ENCODE peak calls at places on chromosomes 6 and 20, in five cellular contexts. One of them, this sample, is unnamed.
A peak's percentile ranks its signal among the peaks of the same experiment; 100 is the strongest.

GRCh38 chr6:84581494-84582259 is 182.7 kb downstream of the TBX18 start:
- DNase-seq in H1: no peak
- DNase-seq in H9: no peak
- DNase-seq in mesenchymal stem cell: peak; percentile 91
- DNase-seq in IMR-90: peak; percentile 73
- DNase-seq in this sample: no peak

GRCh38 chr20:20009784-20010253 is 7.3 kb upstream of the NAA20 start:
- DNase-seq in H1: no peak
- DNase-seq in IMR-90: no peak
- DNase-seq in H9: peak; percentile 57
- DNase-seq in mesenchymal stem cell: peak; percentile 33
- DNase-seq in this sample: no peak

GRCh38 chr20:61886721-61887658 is 178.7 kb downstream of the TAF4 start:
- DNase-seq in H9: peak; percentile 75
- DNase-seq in IMR-90: peak; percentile 35
- DNase-seq in mesenchymal stem cell: peak; percentile 42
- DNase-seq in H1: no peak
- DNase-seq in this sample: peak; percentile 33

GRCh38 chr6:109595998-109596397 is 95.0 kb downstream of the AK9 start:
- DNase-seq in H9: peak; percentile 40
- DNase-seq in IMR-90: peak; percentile 57
- DNase-seq in H1: no peak
- DNase-seq in mesenchymal stem cell: peak; percentile 45
- DNase-seq in this sample: no peak

GRCh38 chr6:118188561-118188960 is 281.5 kb downstream of the SLC35F1 start:
- DNase-seq in IMR-90: no peak
- DNase-seq in mesenchymal stem cell: no peak
- DNase-seq in H1: no peak
- DNase-seq in H9: no peak
- DNase-seq in this sample: no peak

GRCh38 chr20:50285376-50286173 is 94.9 kb downstream of the CEBPB start:
- DNase-seq in mesenchymal stem cell: peak; percentile 94
- DNase-seq in H1: no peak
- DNase-seq in H9: no peak
- DNase-seq in IMR-90: peak; percentile 86
- DNase-seq in this sample: no peak

GRCh38 chr6:35318200-35318844 is 20.7 kb downstream of the DEF6 start:
- DNase-seq in IMR-90: peak; percentile 72
- DNase-seq in mesenchymal stem cell: peak; percentile 79
- DNase-seq in H9: peak; percentile 96
- DNase-seq in H1: peak; percentile 87
- DNase-seq in this sample: peak; percentile 90

GRCh38 chr6:43890197-43891062 is 120.4 kb downstream of the VEGFA start:
- DNase-seq in H1: no peak
- DNase-seq in IMR-90: no peak
- DNase-seq in mesenchymal stem cell: no peak
- DNase-seq in H9: no peak
- DNase-seq in this sample: no peak

GRCh38 chr6:142377112-142377848 is 75.5 kb downstream of the ADGRG6 start:
- DNase-seq in mesenchymal stem cell: peak; percentile 70
- DNase-seq in IMR-90: peak; percentile 26
- DNase-seq in H9: peak; percentile 88
- DNase-seq in H1: peak; percentile 47
- DNase-seq in this sample: no peak

GRCh38 chr20:25863536-25864325 is 167.1 kb upstream of the ZNF337 start:
- DNase-seq in IMR-90: no peak
- DNase-seq in H9: peak; percentile 60
- DNase-seq in H1: no peak
- DNase-seq in mesenchymal stem cell: no peak
- DNase-seq in this sample: no peak

DNA sequence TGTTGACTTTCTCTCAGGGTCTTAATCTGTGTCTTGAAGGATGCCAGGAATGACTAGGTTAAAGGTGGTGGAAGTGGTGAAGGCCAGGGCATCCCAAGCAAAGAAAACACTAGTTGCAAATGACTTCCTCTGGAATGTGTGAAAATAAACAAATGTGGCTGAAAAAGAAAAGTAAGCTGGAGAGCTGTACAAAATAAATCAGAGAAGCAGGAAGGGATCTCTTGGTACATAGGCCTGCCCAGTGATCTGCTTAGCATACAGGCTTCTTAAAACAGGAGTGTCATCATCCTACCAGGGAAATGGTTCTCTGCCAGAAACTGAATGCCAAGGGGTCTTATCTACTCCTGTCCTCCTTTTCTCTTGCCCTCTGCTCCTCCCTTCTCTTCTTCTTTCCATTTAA is 1616.0 kb downstream of the KHDRBS2 start:
- DNase-seq in mesenchymal stem cell: peak; percentile 51
- DNase-seq in IMR-90: no peak
- DNase-seq in H9: no peak
- DNase-seq in H1: no peak
- DNase-seq in this sample: no peak
- H3K14ac ChIP-seq in mesenchymal stem cell: no peak overlapping the region
- H3K14ac ChIP-seq in IMR-90: no peak overlapping the region
- H3K14ac ChIP-seq in H9: no peak overlapping the region
- H3K14ac ChIP-seq in H1: no peak overlapping the region
- H3K14ac ChIP-seq in this sample: no peak overlapping the region

GRCh38 chr6:113083947-113084346 is 736.8 kb downstream of the RFPL4B start:
- DNase-seq in H9: no peak
- DNase-seq in H1: no peak
- DNase-seq in IMR-90: no peak
- DNase-seq in mesenchymal stem cell: no peak
- DNase-seq in this sample: no peak
- H3K14ac ChIP-seq in H9: no peak overlapping the region
- H3K14ac ChIP-seq in H1: no peak overlapping the region
- H3K14ac ChIP-seq in IMR-90: no peak overlapping the region
- H3K14ac ChIP-seq in mesenchymal stem cell: no peak overlapping the region
- H3K14ac ChIP-seq in this sample: no peak overlapping the region

DNA sequence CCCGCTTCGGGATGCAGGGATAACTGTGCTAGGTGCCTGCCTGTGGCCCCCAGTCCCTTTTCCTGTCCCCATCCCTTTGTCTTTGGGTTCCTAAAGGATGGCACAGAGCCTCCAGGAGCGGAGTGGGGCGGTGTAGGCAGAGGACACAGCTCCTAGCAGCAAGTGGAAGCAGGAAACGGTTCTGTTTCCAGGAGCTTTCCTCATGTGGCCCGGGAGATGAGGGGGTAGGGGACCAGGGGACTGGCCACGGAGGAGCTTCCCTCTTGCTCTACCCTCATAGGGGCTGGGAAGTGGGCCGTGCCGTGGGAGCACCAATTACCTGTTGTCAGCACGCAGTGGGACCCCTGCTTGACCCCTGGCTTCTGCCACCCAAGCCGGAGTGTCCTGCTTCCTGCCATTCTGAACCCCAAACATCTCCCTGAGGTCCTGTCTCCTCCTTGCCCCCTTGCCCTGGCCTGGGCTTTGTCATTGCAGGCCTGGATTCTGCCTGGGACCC is 76.9 kb downstream of the SRC start:
- DNase-seq in H1: no peak
- DNase-seq in H9: no peak
- DNase-seq in mesenchymal stem cell: no peak
- DNase-seq in IMR-90: no peak
- DNase-seq in this sample: no peak
- H3K14ac ChIP-seq in H1: no peak overlapping the region
- H3K14ac ChIP-seq in H9: no peak overlapping the region
- H3K14ac ChIP-seq in mesenchymal stem cell: no peak overlapping the region
- H3K14ac ChIP-seq in IMR-90: no peak overlapping the region
- H3K14ac ChIP-seq in this sample: peak overlapping the region; percentile 33

DNA sequence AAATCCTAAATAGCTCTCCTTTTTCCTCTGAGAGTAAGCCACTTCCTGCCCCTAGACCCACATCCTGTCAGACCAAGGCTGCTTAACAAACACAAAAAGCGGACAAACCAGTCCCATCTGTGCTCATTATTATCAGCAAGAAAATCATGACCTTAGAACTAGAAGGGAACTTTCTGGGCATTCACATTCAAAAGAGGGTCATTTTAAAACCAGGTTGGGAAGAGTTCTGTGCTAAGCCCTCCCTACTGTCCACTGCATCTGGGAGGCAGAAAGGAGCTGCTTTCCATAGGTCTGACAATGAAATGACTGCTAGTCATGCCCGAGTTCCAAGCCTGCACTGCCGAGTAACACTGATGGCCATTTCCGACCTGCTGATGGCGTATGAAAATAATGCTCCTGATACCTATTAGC is 15.4 kb downstream of the EZR start:
- DNase-seq in mesenchymal stem cell: peak; percentile 53
- DNase-seq in H9: no peak
- DNase-seq in H1: no peak
- DNase-seq in IMR-90: no peak
- DNase-seq in this sample: no peak
- H3K14ac ChIP-seq in mesenchymal stem cell: no peak overlapping the region
- H3K14ac ChIP-seq in H9: no peak overlapping the region
- H3K14ac ChIP-seq in H1: no peak overlapping the region
- H3K14ac ChIP-seq in IMR-90: peak overlapping the region; percentile 3
- H3K14ac ChIP-seq in this sample: no peak overlapping the region

This sample was measured in neuronal stem cell.